ENCODE peak calls at places on chromosomes 1 and 21, in ten cellular contexts. D, B, F, H, I, M, W, U, X and S are unnamed samples. For H3K36me3, the result is how much of the 10 kb centered on the place peaks cover.

GRCh38 chr1:3698660-3699408 is 46.5 kb downstream of the TP73 start:
- DNase-seq in I (no peak), H (no peak), X (no peak), U (no peak), D (no peak), W (no peak), B (no peak), F (no peak), M (no peak), S (no peak)

GRCh38 chr21:42262826-42263225 is 43.9 kb downstream of the ABCG1 start:
- DNase-seq in D (no peak), X (no peak), B (no peak), F (peak), U (peak), W (no peak), M (peak), I (peak), H (no peak), S (no peak)

GRCh38 chr1:111204211-111204883 is 3.9 kb upstream of the DENND2D start:
- DNase-seq in H (peak), X (no peak), D (peak), U (peak), M (peak), B (peak), F (peak), I (peak), W (no peak), S (peak)

GRCh38 chr1:172394167-172394751 is 26.2 kb upstream of the C1orf105 start:
- DNase-seq in I (no peak), M (no peak), H (no peak), F (no peak), X (no peak), U (peak), B (peak), D (peak), W (no peak), S (peak)

GRCh38 chr1:62045579-62045978 is 149.1 kb upstream of the L1TD1 start:
- DNase-seq in W (peak), D (no peak), B (no peak), U (no peak), X (no peak), H (no peak), I (no peak), M (no peak), F (no peak), S (no peak)

GRCh38 chr1:214506972-214507431 is 44.4 kb downstream of the PTPN14 start:
- DNase-seq in M (no peak), W (peak), X (no peak), I (no peak), D (peak), H (peak), B (no peak), U (peak), F (no peak), S (no peak)

GRCh38 chr1:21594495-21594894 is 74.7 kb downstream of the RAP1GAP start:
- DNase-seq in B (no peak), W (no peak), F (no peak), H (no peak), I (no peak), U (no peak), X (no peak), D (no peak), M (no peak), S (no peak)

GRCh38 chr1:60055336-60055735 is 18.2 kb downstream of the C1orf87 start:
- DNase-seq in B (no peak), M (no peak), U (no peak), H (no peak), I (no peak), F (no peak), W (peak), X (no peak), D (no peak), S (no peak)

GRCh38 chr1:156641761-156642264 is at the start of gene BCAN:
- DNase-seq in M (peak), D (no peak), W (no peak), X (no peak), I (peak), U (no peak), B (no peak), F (peak), H (no peak), S (no peak)

GRCh38 chr1:28365864-28366263 is 3.7 kb upstream of the PHACTR4 start:
- DNase-seq in X (no peak), M (no peak), U (peak), B (no peak), W (no peak), F (no peak), D (peak), I (no peak), H (no peak), S (no peak)

GRCh38 chr1:39086386-39087108 is 60.4 kb downstream of the NDUFS5 start:
- DNase-seq in B (no peak), D (no peak), W (peak), U (no peak), F (no peak), I (no peak), M (no peak), H (no peak), X (no peak), S (no peak)

GRCh38 chr1:93222987-93223675 is 42.6 kb downstream of the CCDC18 start:
- DNase-seq in F (no peak), X (no peak), B (no peak), I (no peak), U (no peak), M (no peak), W (no peak), D (no peak), H (no peak), S (no peak)

GRCh38 chr1:119367332-119368124 is 1.1 kb upstream of the HAO2 start:
- DNase-seq in D (peak), U (no peak), F (no peak), W (peak), M (no peak), X (peak), H (peak), I (no peak), B (no peak), S (no peak)

GRCh38 chr1:10511494-10511885 is 36.7 kb downstream of the PEX14 start:
- DNase-seq in D (no peak), I (no peak), F (no peak), W (no peak), B (no peak), M (no peak), X (no peak), U (no peak), H (no peak), S (no peak)

GRCh38 chr1:161726631-161727342 is 5.4 kb downstream of the FCRLB start:
- DNase-seq in H (peak), D (peak), F (peak), W (peak), B (peak), U (peak), X (no peak), I (peak), M (peak), S (peak)

GRCh38 chr1:228376651-228377631 is 29.7 kb downstream of the TRIM11 start:
- DNase-seq in F (peak), H (no peak), I (peak), W (no peak), U (no peak), B (no peak), M (peak), X (no peak), D (no peak), S (no peak)

GRCh38 chr1:204102029-204102611 is 29.2 kb downstream of the SOX13 start:
- DNase-seq in F (peak), D (no peak), M (no peak), W (no peak), B (no peak), X (no peak), H (no peak), I (no peak), U (no peak), S (peak)

DNA sequence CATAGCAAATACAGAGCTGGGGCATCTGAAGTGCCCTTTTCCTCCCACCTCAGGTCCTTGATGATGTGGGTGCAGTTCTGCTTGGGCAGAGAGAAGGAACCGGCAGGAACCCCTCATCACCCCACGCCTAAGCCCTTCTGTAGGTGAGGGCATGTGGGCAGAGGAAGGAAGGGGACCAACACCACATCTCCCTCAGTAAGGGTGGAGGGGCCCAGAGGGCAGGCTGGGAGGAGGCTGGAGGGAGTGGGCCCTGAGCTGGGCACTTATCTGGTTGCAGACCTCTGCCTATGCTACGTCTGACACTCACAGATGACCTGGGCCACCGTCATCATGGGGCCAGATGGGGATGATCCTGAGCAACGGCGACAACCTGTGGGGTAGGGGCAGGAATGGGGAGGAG is 11.0 kb downstream of the ZNF687 start:
- DNase-seq in D (no peak), B (no peak), W (no peak), X (no peak), I (no peak), H (no peak), F (peak), U (no peak), M (no peak), S (no peak)
- H3K36me3 ChIP-seq in D (under half), B (half or more), W (under half), X (under half), I (half or more), H (under half), F (under half), U (under half), M (half or more), S (half or more)

DNA sequence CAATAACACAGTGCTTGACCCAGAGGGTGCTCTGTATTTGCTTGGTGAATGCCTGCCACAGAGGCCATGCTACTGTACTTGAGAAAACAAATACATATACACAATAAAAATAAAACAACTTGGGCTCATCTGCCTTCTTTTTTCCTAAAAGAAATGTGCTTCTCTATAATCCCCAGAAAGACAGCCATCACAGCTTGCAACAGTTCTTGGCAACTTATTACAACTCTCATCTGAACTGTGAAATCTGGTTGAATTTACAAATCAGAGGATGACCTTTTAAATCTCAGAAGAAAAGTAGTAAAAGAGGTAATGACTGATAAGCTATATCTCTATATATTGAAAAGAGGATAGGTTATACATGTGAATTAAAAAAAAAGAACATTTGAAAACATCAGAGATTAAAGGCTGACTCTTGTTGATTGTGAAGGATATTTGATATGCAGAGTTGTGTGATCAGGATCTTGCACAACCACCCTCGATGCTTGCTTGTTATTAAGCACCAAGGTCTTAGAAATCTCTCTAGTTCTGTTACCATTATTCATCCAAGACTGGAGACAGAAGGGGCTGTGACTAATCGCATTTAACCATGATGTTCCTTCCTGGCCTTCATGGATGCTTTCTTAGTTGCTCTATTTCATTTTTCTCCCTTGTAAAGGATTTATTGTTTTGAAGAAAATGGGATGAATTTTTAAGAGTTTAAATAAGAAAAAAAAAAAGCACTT is 213.4 kb downstream of the APP start:
- DNase-seq in I (no peak), X (no peak), D (no peak), H (no peak), M (no peak), F (no peak), U (no peak), B (no peak), W (peak), S (no peak)
- H3K27ac ChIP-seq in I (no peak), X (no peak), D (no peak), H (no peak), M (no peak), F (no peak), U (no peak), B (no peak), W (no peak), S (no peak)

GRCh38 chr21:46324390-46325072 is 575 bp downstream of the PCNT start:
- DNase-seq in D (peak), H (peak), U (peak), M (peak), I (peak), X (no peak), F (peak), B (peak), W (peak), S (peak)

GRCh38 chr21:46325073-46325912 is 1.3 kb downstream of the PCNT start:
- DNase-seq in I (peak), X (no peak), F (peak), M (peak), H (peak), U (peak), W (peak), B (no peak), D (peak), S (peak)

GRCh38 chr21:46328151-46328550 is 4.2 kb downstream of the PCNT start:
- DNase-seq in U (no peak), M (no peak), X (no peak), B (no peak), H (no peak), D (no peak), I (no peak), F (no peak), W (no peak), S (no peak)

GRCh38 chr21:46327711-46328110 is 3.8 kb downstream of the PCNT start:
- DNase-seq in H (no peak), W (no peak), X (no peak), B (no peak), F (no peak), U (no peak), D (no peak), I (no peak), M (no peak), S (no peak)

DNA sequence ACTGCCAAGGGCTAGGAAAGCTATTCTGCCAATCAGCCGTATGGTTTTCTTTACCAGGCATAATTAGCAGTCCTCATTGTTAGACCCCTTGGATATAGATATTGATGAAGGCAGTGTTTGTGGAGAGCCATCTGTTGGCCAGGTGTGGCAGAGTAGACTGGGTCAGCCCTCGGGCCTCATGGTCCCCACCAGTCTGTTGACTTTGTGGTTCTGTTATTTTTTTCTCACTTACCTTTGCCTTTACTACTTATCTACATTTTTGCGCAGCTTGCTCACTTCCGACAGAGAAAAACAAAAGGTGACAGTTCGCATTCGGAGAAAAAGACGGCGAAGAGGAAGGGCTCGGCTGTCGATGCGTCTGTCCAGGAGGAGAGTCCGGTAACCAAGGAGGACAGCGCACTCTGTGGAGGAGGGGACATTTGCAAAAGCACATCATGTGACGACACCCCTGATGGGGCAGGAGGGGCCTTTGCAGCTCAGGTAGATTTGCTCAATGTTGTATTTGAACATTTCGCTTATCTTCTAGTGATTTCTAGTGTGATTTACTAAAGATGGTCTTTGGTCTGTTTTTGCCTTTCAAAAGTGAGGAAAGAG is 2.3 kb downstream of the PCNT start:
- DNase-seq in I (no peak), M (no peak), F (no peak), D (no peak), W (no peak), X (no peak), U (no peak), H (no peak), B (no peak), S (no peak)
- H3K4me3 ChIP-seq in I (no peak), M (no peak), F (no peak), D (no peak), W (no peak), X (peak), U (no peak), H (peak), B (no peak), S (no peak)

GRCh38 chr1:54238353-54239040 is 38.5 kb downstream of the MRPL37 start:
- DNase-seq in F (no peak), B (no peak), X (no peak), I (no peak), D (no peak), M (no peak), W (no peak), H (no peak), U (no peak), S (no peak)
- H3K36me3 ChIP-seq in F (under half), B (under half), X (under half), I (half or more), D (under half), M (half or more), W (under half), H (under half), U (under half), S (under half)